ENCODE peak calls at places on chromosomes 4 and X, in five cellular contexts. H, C, I, W and M are unnamed samples.

GRCh38 chrX:97039363-97040029 is 155.8 kb downstream of the RPA4 start:
- DNase-seq in H (peak), C (peak), I (no peak), W (peak), M (no peak)

GRCh38 chr4:145820407-145820806 is 118.2 kb downstream of the ZNF827 start:
- DNase-seq in H (no peak), C (no peak), I (no peak), W (no peak), M (no peak)

GRCh38 chr4:157804986-157805385 is 367.8 kb downstream of the GASK1B start:
- DNase-seq in H (no peak), C (no peak), I (no peak), W (peak), M (no peak)

GRCh38 chr4:125200556-125200955 is 114.2 kb upstream of the FAT4 start:
- DNase-seq in H (no peak), C (no peak), I (no peak), W (no peak), M (no peak)

GRCh38 chr4:89110541-89110985 is 770 bp upstream of the TIGD2 start:
- DNase-seq in H (no peak), C (peak), I (no peak), W (no peak), M (no peak)

GRCh38 chr4:165563851-165564250 is 185.0 kb downstream of the CPE start:
- DNase-seq in H (no peak), C (no peak), I (no peak), W (no peak), M (peak)

GRCh38 chr4:104989363-104989762 is 157.3 kb upstream of the TET2 start:
- DNase-seq in H (no peak), C (peak), I (no peak), W (peak), M (peak)

GRCh38 chr4:86356425-86356824 is 3.4 kb downstream of the MAPK10 start:
- DNase-seq in H (no peak), C (no peak), I (no peak), W (no peak), M (no peak)

GRCh38 chr4:2083826-2084160 is 24.7 kb downstream of the NAT8L start:
- DNase-seq in H (no peak), C (no peak), I (no peak), W (no peak), M (no peak)